ENCODE peak calls at places on chromosomes 3 and 15, in eight cellular contexts. One of them, this sample, is unnamed.

GRCh38 chr3:7682822-7683229 is 818.8 kb upstream of the LMCD1 start:
- DNase-seq in bronchial epithelial cell: peak
- DNase-seq in EH: peak
- DNase-seq in RPMI7951: peak
- DNase-seq in MV-4-11: peak
- DNase-seq in fibroblast of villous mesenchyme: peak
- DNase-seq in dermis microvascular lymphatic vessel endothelial cell: no peak
- DNase-seq in ELR: no peak
- DNase-seq in this sample: no peak

GRCh38 chr15:22966321-22967083 is 13.7 kb downstream of the CYFIP1 start:
- DNase-seq in RPMI7951: no peak
- DNase-seq in dermis microvascular lymphatic vessel endothelial cell: no peak
- DNase-seq in EH: no peak
- DNase-seq in ELR: no peak
- DNase-seq in MV-4-11: no peak
- DNase-seq in fibroblast of villous mesenchyme: no peak
- DNase-seq in bronchial epithelial cell: no peak
- DNase-seq in this sample: no peak

GRCh38 chr3:20185364-20185732 is 658 bp downstream of the SGO1 start:
- DNase-seq in dermis microvascular lymphatic vessel endothelial cell: no peak
- DNase-seq in bronchial epithelial cell: peak
- DNase-seq in MV-4-11: no peak
- DNase-seq in EH: peak
- DNase-seq in fibroblast of villous mesenchyme: peak
- DNase-seq in ELR: peak
- DNase-seq in RPMI7951: peak
- DNase-seq in this sample: no peak

GRCh38 chr15:40050788-40051615 is 12.0 kb upstream of the SRP14 start:
- DNase-seq in dermis microvascular lymphatic vessel endothelial cell: no peak
- DNase-seq in ELR: peak
- DNase-seq in EH: peak
- DNase-seq in fibroblast of villous mesenchyme: no peak
- DNase-seq in bronchial epithelial cell: no peak
- DNase-seq in MV-4-11: no peak
- DNase-seq in RPMI7951: peak
- DNase-seq in this sample: no peak

GRCh38 chr3:13188380-13188779 is 115.2 kb upstream of the IQSEC1 start:
- DNase-seq in RPMI7951: no peak
- DNase-seq in fibroblast of villous mesenchyme: no peak
- DNase-seq in ELR: no peak
- DNase-seq in EH: no peak
- DNase-seq in bronchial epithelial cell: no peak
- DNase-seq in MV-4-11: no peak
- DNase-seq in dermis microvascular lymphatic vessel endothelial cell: no peak
- DNase-seq in this sample: no peak

GRCh38 chr15:69525543-69525942 is 72.9 kb downstream of the RPLP1 start:
- DNase-seq in EH: no peak
- DNase-seq in MV-4-11: no peak
- DNase-seq in bronchial epithelial cell: no peak
- DNase-seq in fibroblast of villous mesenchyme: no peak
- DNase-seq in ELR: no peak
- DNase-seq in RPMI7951: no peak
- DNase-seq in dermis microvascular lymphatic vessel endothelial cell: no peak
- DNase-seq in this sample: no peak

GRCh38 chr3:153275514-153275913 is 113.5 kb downstream of the RAP2B start:
- DNase-seq in ELR: no peak
- DNase-seq in EH: no peak
- DNase-seq in bronchial epithelial cell: no peak
- DNase-seq in fibroblast of villous mesenchyme: no peak
- DNase-seq in MV-4-11: no peak
- DNase-seq in RPMI7951: no peak
- DNase-seq in dermis microvascular lymphatic vessel endothelial cell: no peak
- DNase-seq in this sample: no peak

GRCh38 chr15:69609176-69609575 is 156.6 kb downstream of the RPLP1 start:
- DNase-seq in MV-4-11: peak
- DNase-seq in EH: peak
- DNase-seq in ELR: peak
- DNase-seq in fibroblast of villous mesenchyme: peak
- DNase-seq in bronchial epithelial cell: no peak
- DNase-seq in dermis microvascular lymphatic vessel endothelial cell: no peak
- DNase-seq in RPMI7951: peak
- DNase-seq in this sample: no peak

GRCh38 chr3:150666167-150666566 is 37.6 kb downstream of the ERICH6 start:
- DNase-seq in bronchial epithelial cell: no peak
- DNase-seq in RPMI7951: no peak
- DNase-seq in ELR: no peak
- DNase-seq in dermis microvascular lymphatic vessel endothelial cell: no peak
- DNase-seq in MV-4-11: no peak
- DNase-seq in fibroblast of villous mesenchyme: no peak
- DNase-seq in EH: no peak
- DNase-seq in this sample: no peak

GRCh38 chr15:63172376-63173115 is 15.3 kb upstream of the RPS27L start:
- DNase-seq in bronchial epithelial cell: no peak
- DNase-seq in fibroblast of villous mesenchyme: no peak
- DNase-seq in RPMI7951: no peak
- DNase-seq in EH: no peak
- DNase-seq in MV-4-11: no peak
- DNase-seq in ELR: no peak
- DNase-seq in dermis microvascular lymphatic vessel endothelial cell: no peak
- DNase-seq in this sample: no peak

GRCh38 chr15:88834211-88834812 is 31.1 kb downstream of the ACAN start:
- DNase-seq in dermis microvascular lymphatic vessel endothelial cell: no peak
- DNase-seq in EH: peak
- DNase-seq in MV-4-11: no peak
- DNase-seq in ELR: peak
- DNase-seq in fibroblast of villous mesenchyme: peak
- DNase-seq in RPMI7951: peak
- DNase-seq in bronchial epithelial cell: peak
- DNase-seq in this sample: no peak

This sample was measured in NCI-H1436 treated with DMSO at 0.1 percent for 48 hours.